ENCODE peak calls at places on chromosomes 7 and 10, in four cellular contexts. One of them, this sample, is unnamed.

GRCh38 chr7:19144661-19145428 is at the start of gene FERD3L:
- DNase-seq in cardiac septum: no peak
- DNase-seq in testis: no peak
- DNase-seq in BE2C: peak
- DNase-seq in this sample: no peak

GRCh38 chr7:149719050-149719899 is 54.1 kb downstream of the ZNF467 start:
- DNase-seq in testis: peak
- DNase-seq in cardiac septum: no peak
- DNase-seq in BE2C: no peak
- DNase-seq in this sample: peak

GRCh38 chr7:23458044-23458443 is 12.2 kb downstream of the IGF2BP3 start:
- DNase-seq in cardiac septum: no peak
- DNase-seq in testis: no peak
- DNase-seq in BE2C: no peak
- DNase-seq in this sample: no peak

GRCh38 chr10:103578782-103579382 is 85.4 kb downstream of the NEURL1 start:
- DNase-seq in cardiac septum: no peak
- DNase-seq in BE2C: no peak
- DNase-seq in testis: no peak
- DNase-seq in this sample: no peak

GRCh38 chr10:94439275-94439861 is 37.0 kb downstream of the TBC1D12 start:
- DNase-seq in cardiac septum: no peak
- DNase-seq in BE2C: no peak
- DNase-seq in testis: no peak
- DNase-seq in this sample: no peak

GRCh38 chr7:38819463-38819862 is 89.5 kb downstream of the VPS41 start:
- DNase-seq in BE2C: no peak
- DNase-seq in cardiac septum: no peak
- DNase-seq in testis: no peak
- DNase-seq in this sample: peak

GRCh38 chr7:209846-210245 is 17.5 kb downstream of the FAM20C start:
- DNase-seq in testis: no peak
- DNase-seq in cardiac septum: no peak
- DNase-seq in BE2C: no peak
- DNase-seq in this sample: peak

GRCh38 chr7:43648725-43649406 is 66.0 kb downstream of the STK17A start:
- DNase-seq in testis: no peak
- DNase-seq in cardiac septum: peak
- DNase-seq in BE2C: no peak
- DNase-seq in this sample: peak

GRCh38 chr7:55056577-55057480 is 38.0 kb downstream of the EGFR start:
- DNase-seq in cardiac septum: no peak
- DNase-seq in BE2C: no peak
- DNase-seq in testis: no peak
- DNase-seq in this sample: no peak

GRCh38 chr10:79608505-79609375 is 2.0 kb upstream of the SFTPA1 start:
- DNase-seq in testis: peak
- DNase-seq in cardiac septum: no peak
- DNase-seq in BE2C: peak
- DNase-seq in this sample: peak